ENCODE peak calls at places on chromosomes 16 and 17, in eight cellular contexts. One of them, this sample, is unnamed.

GRCh38 chr17:43791589-43791988 is 11.4 kb downstream of the CFAP97D1 start:
- DNase-seq in NCI-H510A treated with DMSO at 0.1 percent for 48 hours: peak; percentile 10
- DNase-seq in stimulated activated CD8-positive, alpha-beta memory T cell treated with anti-CD3 and anti-CD28 coated beads, Interleukin-2, amount 100 ng/mL, for 48 hours: no peak
- DNase-seq in stimulated activated naive CD4-positive, alpha-beta T cell treated with Interleukin-2 at 50 U/mL for 16 hours: no peak
- DNase-seq in Daoy: peak; percentile 30
- DNase-seq in T-helper 9 cell: no peak
- DNase-seq in NCI-H748 treated with DMSO at 0.1 percent for 48 hours: no peak
- DNase-seq in Calu3: peak; percentile 40
- DNase-seq in this sample: peak; percentile 72

GRCh38 chr17:962650-963049 is 16.9 kb downstream of the NXN start:
- DNase-seq in Daoy: no peak
- DNase-seq in NCI-H510A treated with DMSO at 0.1 percent for 48 hours: no peak
- DNase-seq in stimulated activated CD8-positive, alpha-beta memory T cell treated with anti-CD3 and anti-CD28 coated beads, Interleukin-2, amount 100 ng/mL, for 48 hours: no peak
- DNase-seq in T-helper 9 cell: no peak
- DNase-seq in Calu3: no peak
- DNase-seq in stimulated activated naive CD4-positive, alpha-beta T cell treated with Interleukin-2 at 50 U/mL for 16 hours: no peak
- DNase-seq in NCI-H748 treated with DMSO at 0.1 percent for 48 hours: no peak
- DNase-seq in this sample: no peak

GRCh38 chr17:72416905-72417304 is 296.1 kb downstream of the SOX9 start:
- DNase-seq in stimulated activated naive CD4-positive, alpha-beta T cell treated with Interleukin-2 at 50 U/mL for 16 hours: no peak
- DNase-seq in Daoy: no peak
- DNase-seq in NCI-H748 treated with DMSO at 0.1 percent for 48 hours: no peak
- DNase-seq in Calu3: no peak
- DNase-seq in T-helper 9 cell: no peak
- DNase-seq in stimulated activated CD8-positive, alpha-beta memory T cell treated with anti-CD3 and anti-CD28 coated beads, Interleukin-2, amount 100 ng/mL, for 48 hours: no peak
- DNase-seq in NCI-H510A treated with DMSO at 0.1 percent for 48 hours: no peak
- DNase-seq in this sample: no peak

GRCh38 chr17:1255041-1255440 is 15.2 kb upstream of the BHLHA9 start:
- DNase-seq in NCI-H510A treated with DMSO at 0.1 percent for 48 hours: no peak
- DNase-seq in Daoy: no peak
- DNase-seq in stimulated activated CD8-positive, alpha-beta memory T cell treated with anti-CD3 and anti-CD28 coated beads, Interleukin-2, amount 100 ng/mL, for 48 hours: no peak
- DNase-seq in stimulated activated naive CD4-positive, alpha-beta T cell treated with Interleukin-2 at 50 U/mL for 16 hours: no peak
- DNase-seq in T-helper 9 cell: no peak
- DNase-seq in NCI-H748 treated with DMSO at 0.1 percent for 48 hours: no peak
- DNase-seq in Calu3: no peak
- DNase-seq in this sample: no peak

GRCh38 chr17:74475189-74475588 is 8.8 kb downstream of the CD300A start:
- DNase-seq in stimulated activated naive CD4-positive, alpha-beta T cell treated with Interleukin-2 at 50 U/mL for 16 hours: no peak
- DNase-seq in Calu3: no peak
- DNase-seq in NCI-H510A treated with DMSO at 0.1 percent for 48 hours: no peak
- DNase-seq in NCI-H748 treated with DMSO at 0.1 percent for 48 hours: no peak
- DNase-seq in T-helper 9 cell: no peak
- DNase-seq in stimulated activated CD8-positive, alpha-beta memory T cell treated with anti-CD3 and anti-CD28 coated beads, Interleukin-2, amount 100 ng/mL, for 48 hours: no peak
- DNase-seq in Daoy: no peak
- DNase-seq in this sample: no peak

GRCh38 chr16:72946474-72947194 is 101.3 kb downstream of the ZFHX3 start:
- DNase-seq in T-helper 9 cell: no peak
- DNase-seq in Daoy: no peak
- DNase-seq in NCI-H510A treated with DMSO at 0.1 percent for 48 hours: no peak
- DNase-seq in stimulated activated naive CD4-positive, alpha-beta T cell treated with Interleukin-2 at 50 U/mL for 16 hours: no peak
- DNase-seq in NCI-H748 treated with DMSO at 0.1 percent for 48 hours: no peak
- DNase-seq in Calu3: no peak
- DNase-seq in stimulated activated CD8-positive, alpha-beta memory T cell treated with anti-CD3 and anti-CD28 coated beads, Interleukin-2, amount 100 ng/mL, for 48 hours: no peak
- DNase-seq in this sample: no peak

GRCh38 chr16:4032768-4033167 is 83.5 kb downstream of the ADCY9 start:
- DNase-seq in stimulated activated naive CD4-positive, alpha-beta T cell treated with Interleukin-2 at 50 U/mL for 16 hours: no peak
- DNase-seq in Calu3: peak; percentile 51
- DNase-seq in NCI-H510A treated with DMSO at 0.1 percent for 48 hours: peak; percentile 50
- DNase-seq in NCI-H748 treated with DMSO at 0.1 percent for 48 hours: no peak
- DNase-seq in T-helper 9 cell: no peak
- DNase-seq in Daoy: no peak
- DNase-seq in stimulated activated CD8-positive, alpha-beta memory T cell treated with anti-CD3 and anti-CD28 coated beads, Interleukin-2, amount 100 ng/mL, for 48 hours: no peak
- DNase-seq in this sample: no peak

GRCh38 chr16:90061437-90061836 is 15.7 kb downstream of the PRDM7 start:
- DNase-seq in NCI-H748 treated with DMSO at 0.1 percent for 48 hours: no peak
- DNase-seq in Calu3: no peak
- DNase-seq in stimulated activated naive CD4-positive, alpha-beta T cell treated with Interleukin-2 at 50 U/mL for 16 hours: no peak
- DNase-seq in T-helper 9 cell: no peak
- DNase-seq in stimulated activated CD8-positive, alpha-beta memory T cell treated with anti-CD3 and anti-CD28 coated beads, Interleukin-2, amount 100 ng/mL, for 48 hours: no peak
- DNase-seq in Daoy: no peak
- DNase-seq in NCI-H510A treated with DMSO at 0.1 percent for 48 hours: no peak
- DNase-seq in this sample: no peak

GRCh38 chr17:2796164-2797140 is at the start of gene RAP1GAP2:
- DNase-seq in NCI-H748 treated with DMSO at 0.1 percent for 48 hours: no peak
- DNase-seq in stimulated activated CD8-positive, alpha-beta memory T cell treated with anti-CD3 and anti-CD28 coated beads, Interleukin-2, amount 100 ng/mL, for 48 hours: peak; percentile 49
- DNase-seq in Calu3: peak; percentile 53
- DNase-seq in T-helper 9 cell: peak; percentile 64
- DNase-seq in NCI-H510A treated with DMSO at 0.1 percent for 48 hours: no peak
- DNase-seq in stimulated activated naive CD4-positive, alpha-beta T cell treated with Interleukin-2 at 50 U/mL for 16 hours: peak; percentile 70
- DNase-seq in Daoy: peak; percentile 71
- DNase-seq in this sample: no peak

GRCh38 chr17:35132099-35132498 is 10.0 kb downstream of the NLE1 start:
- DNase-seq in Daoy: no peak
- DNase-seq in Calu3: no peak
- DNase-seq in T-helper 9 cell: no peak
- DNase-seq in NCI-H510A treated with DMSO at 0.1 percent for 48 hours: no peak
- DNase-seq in stimulated activated CD8-positive, alpha-beta memory T cell treated with anti-CD3 and anti-CD28 coated beads, Interleukin-2, amount 100 ng/mL, for 48 hours: no peak
- DNase-seq in stimulated activated naive CD4-positive, alpha-beta T cell treated with Interleukin-2 at 50 U/mL for 16 hours: no peak
- DNase-seq in NCI-H748 treated with DMSO at 0.1 percent for 48 hours: no peak
- DNase-seq in this sample: no peak

GRCh38 chr17:50802609-50803571 is 32.5 kb upstream of the WFIKKN2 start:
- DNase-seq in stimulated activated CD8-positive, alpha-beta memory T cell treated with anti-CD3 and anti-CD28 coated beads, Interleukin-2, amount 100 ng/mL, for 48 hours: no peak
- DNase-seq in stimulated activated naive CD4-positive, alpha-beta T cell treated with Interleukin-2 at 50 U/mL for 16 hours: no peak
- DNase-seq in T-helper 9 cell: no peak
- DNase-seq in NCI-H748 treated with DMSO at 0.1 percent for 48 hours: no peak
- DNase-seq in Daoy: no peak
- DNase-seq in NCI-H510A treated with DMSO at 0.1 percent for 48 hours: no peak
- DNase-seq in Calu3: no peak
- DNase-seq in this sample: no peak

GRCh38 chr17:45270828-45271418 is 9.0 kb upstream of the SPATA32 start:
- DNase-seq in stimulated activated CD8-positive, alpha-beta memory T cell treated with anti-CD3 and anti-CD28 coated beads, Interleukin-2, amount 100 ng/mL, for 48 hours: peak; percentile 34
- DNase-seq in T-helper 9 cell: peak; percentile 47
- DNase-seq in stimulated activated naive CD4-positive, alpha-beta T cell treated with Interleukin-2 at 50 U/mL for 16 hours: peak; percentile 14
- DNase-seq in NCI-H748 treated with DMSO at 0.1 percent for 48 hours: no peak
- DNase-seq in Calu3: peak; percentile 49
- DNase-seq in NCI-H510A treated with DMSO at 0.1 percent for 48 hours: peak; percentile 23
- DNase-seq in Daoy: no peak
- DNase-seq in this sample: no peak

GRCh38 chr16:54882556-54882955 is 48.1 kb upstream of the IRX5 start:
- DNase-seq in NCI-H510A treated with DMSO at 0.1 percent for 48 hours: no peak
- DNase-seq in T-helper 9 cell: no peak
- DNase-seq in Daoy: no peak
- DNase-seq in stimulated activated naive CD4-positive, alpha-beta T cell treated with Interleukin-2 at 50 U/mL for 16 hours: no peak
- DNase-seq in stimulated activated CD8-positive, alpha-beta memory T cell treated with anti-CD3 and anti-CD28 coated beads, Interleukin-2, amount 100 ng/mL, for 48 hours: no peak
- DNase-seq in Calu3: no peak
- DNase-seq in NCI-H748 treated with DMSO at 0.1 percent for 48 hours: no peak
- DNase-seq in this sample: no peak

GRCh38 chr17:80124351-80124981 is 22.5 kb downstream of the EIF4A3 start:
- DNase-seq in T-helper 9 cell: no peak
- DNase-seq in stimulated activated naive CD4-positive, alpha-beta T cell treated with Interleukin-2 at 50 U/mL for 16 hours: no peak
- DNase-seq in NCI-H510A treated with DMSO at 0.1 percent for 48 hours: peak; percentile 50
- DNase-seq in Daoy: no peak
- DNase-seq in stimulated activated CD8-positive, alpha-beta memory T cell treated with anti-CD3 and anti-CD28 coated beads, Interleukin-2, amount 100 ng/mL, for 48 hours: no peak
- DNase-seq in Calu3: peak; percentile 54
- DNase-seq in NCI-H748 treated with DMSO at 0.1 percent for 48 hours: no peak
- DNase-seq in this sample: peak; percentile 76

GRCh38 chr16:89280546-89281188 is 63.2 kb downstream of the ZNF778 start:
- DNase-seq in Daoy: no peak
- DNase-seq in Calu3: no peak
- DNase-seq in NCI-H748 treated with DMSO at 0.1 percent for 48 hours: no peak
- DNase-seq in NCI-H510A treated with DMSO at 0.1 percent for 48 hours: no peak
- DNase-seq in stimulated activated CD8-positive, alpha-beta memory T cell treated with anti-CD3 and anti-CD28 coated beads, Interleukin-2, amount 100 ng/mL, for 48 hours: no peak
- DNase-seq in stimulated activated naive CD4-positive, alpha-beta T cell treated with Interleukin-2 at 50 U/mL for 16 hours: no peak
- DNase-seq in T-helper 9 cell: no peak
- DNase-seq in this sample: no peak

GRCh38 chr16:13793788-13794461 is 126.0 kb upstream of the ERCC4 start:
- DNase-seq in NCI-H510A treated with DMSO at 0.1 percent for 48 hours: no peak
- DNase-seq in NCI-H748 treated with DMSO at 0.1 percent for 48 hours: no peak
- DNase-seq in Calu3: no peak
- DNase-seq in stimulated activated naive CD4-positive, alpha-beta T cell treated with Interleukin-2 at 50 U/mL for 16 hours: no peak
- DNase-seq in stimulated activated CD8-positive, alpha-beta memory T cell treated with anti-CD3 and anti-CD28 coated beads, Interleukin-2, amount 100 ng/mL, for 48 hours: no peak
- DNase-seq in T-helper 9 cell: no peak
- DNase-seq in Daoy: no peak
- DNase-seq in this sample: no peak

GRCh38 chr17:42920922-42921321 is 20.3 kb downstream of the G6PC1 start:
- DNase-seq in stimulated activated naive CD4-positive, alpha-beta T cell treated with Interleukin-2 at 50 U/mL for 16 hours: no peak
- DNase-seq in stimulated activated CD8-positive, alpha-beta memory T cell treated with anti-CD3 and anti-CD28 coated beads, Interleukin-2, amount 100 ng/mL, for 48 hours: no peak
- DNase-seq in T-helper 9 cell: no peak
- DNase-seq in NCI-H748 treated with DMSO at 0.1 percent for 48 hours: peak; percentile 93
- DNase-seq in Calu3: peak; percentile 27
- DNase-seq in NCI-H510A treated with DMSO at 0.1 percent for 48 hours: peak; percentile 29
- DNase-seq in Daoy: no peak
- DNase-seq in this sample: no peak

GRCh38 chr16:19315889-19316288 is 30.4 kb downstream of the CLEC19A start:
- DNase-seq in NCI-H510A treated with DMSO at 0.1 percent for 48 hours: no peak
- DNase-seq in T-helper 9 cell: no peak
- DNase-seq in stimulated activated naive CD4-positive, alpha-beta T cell treated with Interleukin-2 at 50 U/mL for 16 hours: no peak
- DNase-seq in Calu3: no peak
- DNase-seq in NCI-H748 treated with DMSO at 0.1 percent for 48 hours: no peak
- DNase-seq in stimulated activated CD8-positive, alpha-beta memory T cell treated with anti-CD3 and anti-CD28 coated beads, Interleukin-2, amount 100 ng/mL, for 48 hours: no peak
- DNase-seq in Daoy: no peak
- DNase-seq in this sample: no peak

GRCh38 chr16:69105501-69106361 is at the start of gene HAS3:
- DNase-seq in NCI-H748 treated with DMSO at 0.1 percent for 48 hours: peak; percentile 24
- DNase-seq in NCI-H510A treated with DMSO at 0.1 percent for 48 hours: peak; percentile 57
- DNase-seq in T-helper 9 cell: no peak
- DNase-seq in Calu3: peak; percentile 88
- DNase-seq in stimulated activated CD8-positive, alpha-beta memory T cell treated with anti-CD3 and anti-CD28 coated beads, Interleukin-2, amount 100 ng/mL, for 48 hours: no peak
- DNase-seq in Daoy: peak; percentile 68
- DNase-seq in stimulated activated naive CD4-positive, alpha-beta T cell treated with Interleukin-2 at 50 U/mL for 16 hours: no peak
- DNase-seq in this sample: peak; percentile 75

GRCh38 chr16:634996-635395 is 1.1 kb downstream of the METTL26 start:
- DNase-seq in NCI-H748 treated with DMSO at 0.1 percent for 48 hours: no peak
- DNase-seq in T-helper 9 cell: no peak
- DNase-seq in Daoy: no peak
- DNase-seq in NCI-H510A treated with DMSO at 0.1 percent for 48 hours: no peak
- DNase-seq in stimulated activated CD8-positive, alpha-beta memory T cell treated with anti-CD3 and anti-CD28 coated beads, Interleukin-2, amount 100 ng/mL, for 48 hours: no peak
- DNase-seq in Calu3: no peak
- DNase-seq in stimulated activated naive CD4-positive, alpha-beta T cell treated with Interleukin-2 at 50 U/mL for 16 hours: no peak
- DNase-seq in this sample: no peak

GRCh38 chr16:29911676-29912010 is 11.4 kb downstream of the ASPHD1 start:
- DNase-seq in Calu3: no peak
- DNase-seq in NCI-H748 treated with DMSO at 0.1 percent for 48 hours: no peak
- DNase-seq in T-helper 9 cell: no peak
- DNase-seq in stimulated activated CD8-positive, alpha-beta memory T cell treated with anti-CD3 and anti-CD28 coated beads, Interleukin-2, amount 100 ng/mL, for 48 hours: no peak
- DNase-seq in stimulated activated naive CD4-positive, alpha-beta T cell treated with Interleukin-2 at 50 U/mL for 16 hours: no peak
- DNase-seq in NCI-H510A treated with DMSO at 0.1 percent for 48 hours: no peak
- DNase-seq in Daoy: no peak
- DNase-seq in this sample: no peak

GRCh38 chr17:37650419-37651003 is 7.3 kb upstream of the DDX52 start:
- DNase-seq in stimulated activated CD8-positive, alpha-beta memory T cell treated with anti-CD3 and anti-CD28 coated beads, Interleukin-2, amount 100 ng/mL, for 48 hours: no peak
- DNase-seq in Daoy: peak; percentile 23
- DNase-seq in T-helper 9 cell: no peak
- DNase-seq in NCI-H748 treated with DMSO at 0.1 percent for 48 hours: peak; percentile 16
- DNase-seq in NCI-H510A treated with DMSO at 0.1 percent for 48 hours: peak; percentile 28
- DNase-seq in Calu3: peak; percentile 80
- DNase-seq in stimulated activated naive CD4-positive, alpha-beta T cell treated with Interleukin-2 at 50 U/mL for 16 hours: no peak
- DNase-seq in this sample: peak; percentile 30

GRCh38 chr17:70989301-70989700 is 820.0 kb downstream of the KCNJ2 start:
- DNase-seq in NCI-H748 treated with DMSO at 0.1 percent for 48 hours: no peak
- DNase-seq in Calu3: no peak
- DNase-seq in stimulated activated CD8-positive, alpha-beta memory T cell treated with anti-CD3 and anti-CD28 coated beads, Interleukin-2, amount 100 ng/mL, for 48 hours: no peak
- DNase-seq in T-helper 9 cell: no peak
- DNase-seq in NCI-H510A treated with DMSO at 0.1 percent for 48 hours: no peak
- DNase-seq in Daoy: no peak
- DNase-seq in stimulated activated naive CD4-positive, alpha-beta T cell treated with Interleukin-2 at 50 U/mL for 16 hours: no peak
- DNase-seq in this sample: no peak

GRCh38 chr17:79980246-79981043 is 55.2 kb downstream of the TBC1D16 start:
- DNase-seq in Daoy: no peak
- DNase-seq in stimulated activated CD8-positive, alpha-beta memory T cell treated with anti-CD3 and anti-CD28 coated beads, Interleukin-2, amount 100 ng/mL, for 48 hours: no peak
- DNase-seq in T-helper 9 cell: no peak
- DNase-seq in stimulated activated naive CD4-positive, alpha-beta T cell treated with Interleukin-2 at 50 U/mL for 16 hours: no peak
- DNase-seq in NCI-H510A treated with DMSO at 0.1 percent for 48 hours: no peak
- DNase-seq in Calu3: no peak
- DNase-seq in NCI-H748 treated with DMSO at 0.1 percent for 48 hours: no peak
- DNase-seq in this sample: no peak

GRCh38 chr16:11585460-11586374 is 1.0 kb downstream of the LITAF start:
- DNase-seq in NCI-H510A treated with DMSO at 0.1 percent for 48 hours: no peak
- DNase-seq in Daoy: no peak
- DNase-seq in T-helper 9 cell: no peak
- DNase-seq in Calu3: peak; percentile 42
- DNase-seq in NCI-H748 treated with DMSO at 0.1 percent for 48 hours: no peak
- DNase-seq in stimulated activated naive CD4-positive, alpha-beta T cell treated with Interleukin-2 at 50 U/mL for 16 hours: no peak
- DNase-seq in stimulated activated CD8-positive, alpha-beta memory T cell treated with anti-CD3 and anti-CD28 coated beads, Interleukin-2, amount 100 ng/mL, for 48 hours: no peak
- DNase-seq in this sample: peak; percentile 33

GRCh38 chr17:17183744-17184143 is 22.4 kb downstream of the PLD6 start:
- DNase-seq in Daoy: no peak
- DNase-seq in T-helper 9 cell: no peak
- DNase-seq in Calu3: no peak
- DNase-seq in stimulated activated CD8-positive, alpha-beta memory T cell treated with anti-CD3 and anti-CD28 coated beads, Interleukin-2, amount 100 ng/mL, for 48 hours: no peak
- DNase-seq in stimulated activated naive CD4-positive, alpha-beta T cell treated with Interleukin-2 at 50 U/mL for 16 hours: no peak
- DNase-seq in NCI-H510A treated with DMSO at 0.1 percent for 48 hours: no peak
- DNase-seq in NCI-H748 treated with DMSO at 0.1 percent for 48 hours: no peak
- DNase-seq in this sample: no peak

GRCh38 chr16:89823087-89823823 is 5.0 kb upstream of the SPIRE2 start:
- DNase-seq in stimulated activated CD8-positive, alpha-beta memory T cell treated with anti-CD3 and anti-CD28 coated beads, Interleukin-2, amount 100 ng/mL, for 48 hours: no peak
- DNase-seq in Calu3: no peak
- DNase-seq in NCI-H748 treated with DMSO at 0.1 percent for 48 hours: peak; percentile 67
- DNase-seq in stimulated activated naive CD4-positive, alpha-beta T cell treated with Interleukin-2 at 50 U/mL for 16 hours: no peak
- DNase-seq in Daoy: no peak
- DNase-seq in T-helper 9 cell: no peak
- DNase-seq in NCI-H510A treated with DMSO at 0.1 percent for 48 hours: peak; percentile 71
- DNase-seq in this sample: no peak

GRCh38 chr17:66466933-66467367 is 164.5 kb downstream of the PRKCA start:
- DNase-seq in NCI-H748 treated with DMSO at 0.1 percent for 48 hours: no peak
- DNase-seq in Daoy: peak; percentile 97
- DNase-seq in T-helper 9 cell: no peak
- DNase-seq in stimulated activated naive CD4-positive, alpha-beta T cell treated with Interleukin-2 at 50 U/mL for 16 hours: peak; percentile 57
- DNase-seq in NCI-H510A treated with DMSO at 0.1 percent for 48 hours: no peak
- DNase-seq in stimulated activated CD8-positive, alpha-beta memory T cell treated with anti-CD3 and anti-CD28 coated beads, Interleukin-2, amount 100 ng/mL, for 48 hours: peak; percentile 33
- DNase-seq in Calu3: peak; percentile 65
- DNase-seq in this sample: peak; percentile 98

GRCh38 chr17:58403312-58403711 is 14.0 kb downstream of the RNF43 start:
- DNase-seq in stimulated activated naive CD4-positive, alpha-beta T cell treated with Interleukin-2 at 50 U/mL for 16 hours: no peak
- DNase-seq in NCI-H510A treated with DMSO at 0.1 percent for 48 hours: no peak
- DNase-seq in Daoy: no peak
- DNase-seq in stimulated activated CD8-positive, alpha-beta memory T cell treated with anti-CD3 and anti-CD28 coated beads, Interleukin-2, amount 100 ng/mL, for 48 hours: no peak
- DNase-seq in Calu3: no peak
- DNase-seq in T-helper 9 cell: no peak
- DNase-seq in NCI-H748 treated with DMSO at 0.1 percent for 48 hours: no peak
- DNase-seq in this sample: peak; percentile 83

GRCh38 chr16:68564367-68564985 is 25.4 kb downstream of the ZFP90 start:
- DNase-seq in Daoy: no peak
- DNase-seq in NCI-H748 treated with DMSO at 0.1 percent for 48 hours: peak; percentile 0
- DNase-seq in NCI-H510A treated with DMSO at 0.1 percent for 48 hours: no peak
- DNase-seq in stimulated activated CD8-positive, alpha-beta memory T cell treated with anti-CD3 and anti-CD28 coated beads, Interleukin-2, amount 100 ng/mL, for 48 hours: no peak
- DNase-seq in T-helper 9 cell: no peak
- DNase-seq in stimulated activated naive CD4-positive, alpha-beta T cell treated with Interleukin-2 at 50 U/mL for 16 hours: no peak
- DNase-seq in Calu3: no peak
- DNase-seq in this sample: no peak

GRCh38 chr17:70810609-70811008 is 641.3 kb downstream of the KCNJ2 start:
- DNase-seq in NCI-H510A treated with DMSO at 0.1 percent for 48 hours: no peak
- DNase-seq in stimulated activated CD8-positive, alpha-beta memory T cell treated with anti-CD3 and anti-CD28 coated beads, Interleukin-2, amount 100 ng/mL, for 48 hours: no peak
- DNase-seq in stimulated activated naive CD4-positive, alpha-beta T cell treated with Interleukin-2 at 50 U/mL for 16 hours: no peak
- DNase-seq in Daoy: no peak
- DNase-seq in Calu3: no peak
- DNase-seq in NCI-H748 treated with DMSO at 0.1 percent for 48 hours: no peak
- DNase-seq in T-helper 9 cell: no peak
- DNase-seq in this sample: no peak

GRCh38 chr16:57941016-57941656 is 29.8 kb downstream of the CNGB1 start:
- DNase-seq in T-helper 9 cell: no peak
- DNase-seq in NCI-H510A treated with DMSO at 0.1 percent for 48 hours: no peak
- DNase-seq in stimulated activated naive CD4-positive, alpha-beta T cell treated with Interleukin-2 at 50 U/mL for 16 hours: no peak
- DNase-seq in Daoy: peak; percentile 52
- DNase-seq in stimulated activated CD8-positive, alpha-beta memory T cell treated with anti-CD3 and anti-CD28 coated beads, Interleukin-2, amount 100 ng/mL, for 48 hours: no peak
- DNase-seq in NCI-H748 treated with DMSO at 0.1 percent for 48 hours: no peak
- DNase-seq in Calu3: peak; percentile 70
- DNase-seq in this sample: peak; percentile 39

This sample was measured in mammary epithelial cell.